ENCODE peak calls at places on chromosomes 1 and 21, in eight cellular contexts. O, W, E, Q, D, Y, I and C are unnamed samples.

GRCh38 chr1:36859926-36860325 is 174.4 kb downstream of the GRIK3 start:
- DNase-seq in Q (no peak), Y (no peak), I (no peak), D (no peak), O (no peak), W (no peak), E (no peak), C (no peak)

GRCh38 chr1:26351591-26352337 is 2.2 kb downstream of the CRYBG2 start:
- DNase-seq in I (peak; percentile 65), Y (peak; percentile 79), W (peak; percentile 96), D (no peak), E (no peak), Q (peak; percentile 53), O (peak; percentile 71), C (peak; percentile 83)

GRCh38 chr1:9166289-9167235 is 37.7 kb upstream of the GPR157 start:
- DNase-seq in O (peak; percentile 88), Y (no peak), Q (peak; percentile 74), D (no peak), I (peak; percentile 89), W (no peak), E (no peak), C (no peak)

GRCh38 chr21:42654179-42654912 is 925 bp downstream of the PDE9A start:
- DNase-seq in E (peak; percentile 57), O (no peak), W (peak; percentile 26), I (no peak), D (peak; percentile 70), Q (no peak), Y (no peak), C (no peak)

GRCh38 chr1:18256318-18257235 is 149.0 kb downstream of the IGSF21 start:
- DNase-seq in I (no peak), Q (peak; percentile 7), D (peak; percentile 56), E (peak; percentile 62), O (peak; percentile 2), Y (peak; percentile 66), W (peak; percentile 3), C (no peak)

GRCh38 chr21:30042443-30042842 is 102.6 kb upstream of the GRIK1 start:
- DNase-seq in Q (no peak), W (no peak), O (no peak), E (no peak), Y (no peak), D (no peak), I (no peak), C (no peak)

GRCh38 chr1:87915771-87916170 is 587.1 kb downstream of the LMO4 start:
- DNase-seq in W (peak; percentile 6), I (peak; percentile 35), E (no peak), O (no peak), Q (peak; percentile 66), Y (no peak), D (no peak), C (no peak)

GRCh38 chr21:38202811-38203210 is 54.0 kb upstream of the KCNJ15 start:
- DNase-seq in Y (no peak), Q (no peak), O (no peak), W (no peak), E (no peak), D (no peak), I (no peak), C (no peak)

GRCh38 chr1:12083766-12084165 is 20.7 kb downstream of the TNFRSF8 start:
- DNase-seq in O (peak; percentile 88), I (peak; percentile 87), D (no peak), E (no peak), W (no peak), Y (no peak), Q (peak; percentile 85), C (peak; percentile 39)

GRCh38 chr1:45205000-45205909 is 1.1 kb downstream of the ZSWIM5 start:
- DNase-seq in Y (peak; percentile 18), D (no peak), I (peak; percentile 34), E (peak; percentile 69), O (peak; percentile 51), Q (no peak), W (no peak), C (no peak)

GRCh38 chr1:119632103-119632490 is 16.0 kb downstream of the ZNF697 start:
- DNase-seq in Q (no peak), Y (no peak), W (no peak), I (no peak), D (no peak), O (no peak), E (no peak), C (no peak)

GRCh38 chr1:245211035-245211749 is 56.4 kb downstream of the KIF26B start:
- DNase-seq in Y (no peak), W (no peak), Q (no peak), D (no peak), I (no peak), O (no peak), E (no peak), C (no peak)

GRCh38 chr21:39452207-39452964 is 616 bp downstream of the SH3BGR start:
- DNase-seq in D (no peak), Y (no peak), W (peak; percentile 14), Q (peak; percentile 48), E (no peak), O (peak; percentile 60), I (peak; percentile 83), C (peak; percentile 32)

GRCh38 chr21:44319407-44320065 is 19.7 kb downstream of the CFAP410 start:
- DNase-seq in O (no peak), E (no peak), D (no peak), Y (no peak), I (no peak), Q (no peak), W (no peak), C (no peak)

GRCh38 chr1:230197644-230198567 is 130.9 kb downstream of the GALNT2 start:
- DNase-seq in Y (no peak), O (no peak), E (peak; percentile 75), W (no peak), D (no peak), Q (no peak), I (no peak), C (no peak)

GRCh38 chr21:33760641-33761103 is 118.4 kb downstream of the ITSN1 start:
- DNase-seq in Q (peak; percentile 76), O (peak; percentile 79), D (no peak), Y (no peak), E (no peak), I (peak; percentile 86), W (no peak), C (peak; percentile 68)

GRCh38 chr1:99969260-99969728 is 502 bp upstream of the SLC35A3 start:
- DNase-seq in Y (peak; percentile 10), Q (no peak), I (no peak), W (no peak), E (no peak), O (no peak), D (no peak), C (no peak)

GRCh38 chr1:38050397-38051141 is 4.0 kb upstream of the POU3F1 start:
- DNase-seq in D (no peak), Y (no peak), Q (no peak), I (peak; percentile 23), W (no peak), E (no peak), O (no peak), C (no peak)

GRCh38 chr1:52571783-52572182 is 18.9 kb upstream of the TUT4 start:
- DNase-seq in O (peak; percentile 10), E (no peak), Q (peak; percentile 66), Y (no peak), W (no peak), D (no peak), I (peak; percentile 11), C (no peak)

GRCh38 chr21:45977396-45977795 is 4.2 kb upstream of the COL6A1 start:
- DNase-seq in Q (no peak), E (peak; percentile 37), I (no peak), W (no peak), D (no peak), O (no peak), Y (no peak), C (no peak)
- TF ChIP-seq CTCF in Q (no peak), E (no peak), I (no peak), W (no peak), D (no peak), O (no peak), Y (no peak), C (no peak)

GRCh38 chr1:181064702-181065101 is 23.8 kb upstream of the IER5 start:
- DNase-seq in Y (no peak), W (no peak), E (no peak), D (no peak), I (no peak), O (no peak), Q (no peak), C (no peak)

GRCh38 chr1:181061891-181062777 is 26.4 kb upstream of the IER5 start:
- DNase-seq in Q (no peak), I (no peak), D (peak; percentile 77), E (peak; percentile 39), O (no peak), W (no peak), Y (no peak), C (no peak)

GRCh38 chr1:181061487-181061886 is 27.0 kb upstream of the IER5 start:
- DNase-seq in D (no peak), O (no peak), W (no peak), E (no peak), Q (no peak), I (no peak), Y (no peak), C (no peak)

GRCh38 chr1:181062800-181063428 is 25.6 kb upstream of the IER5 start:
- DNase-seq in D (peak; percentile 57), Y (no peak), W (no peak), Q (peak; percentile 38), E (no peak), O (no peak), I (peak; percentile 66), C (peak; percentile 59)

GRCh38 chr1:181064030-181064594 is 24.4 kb upstream of the IER5 start:
- DNase-seq in W (no peak), E (no peak), D (no peak), O (no peak), Q (no peak), Y (no peak), I (no peak), C (no peak)
- TF ChIP-seq CTCF in W (no peak), E (no peak), D (no peak), O (no peak), Q (no peak), Y (no peak), I (no peak), C (no peak)

GRCh38 chr21:37119421-37120218 is 46.6 kb downstream of the TTC3 start:
- DNase-seq in E (no peak), W (no peak), Q (no peak), Y (no peak), O (peak; percentile 25), I (no peak), D (no peak), C (no peak)
- TF ChIP-seq CTCF in E (no peak), W (no peak), Q (no peak), Y (no peak), O (no peak), I (no peak), D (no peak), C (no peak)

GRCh38 chr1:67493148-67493547 is 62.9 kb upstream of the SERBP1 start:
- DNase-seq in I (no peak), D (no peak), W (no peak), O (no peak), Q (no peak), E (no peak), Y (no peak), C (no peak)

GRCh38 chr1:67484492-67484891 is 54.3 kb upstream of the SERBP1 start:
- DNase-seq in D (no peak), W (no peak), Y (no peak), Q (peak; percentile 23), I (no peak), E (no peak), O (no peak), C (no peak)

GRCh38 chr1:67485046-67485811 is 55.0 kb upstream of the SERBP1 start:
- DNase-seq in O (peak; percentile 36), W (no peak), I (no peak), Y (no peak), E (no peak), Q (no peak), D (no peak), C (peak; percentile 9)

GRCh38 chr1:67491280-67491679 is 61.1 kb upstream of the SERBP1 start:
- DNase-seq in I (no peak), O (no peak), Q (no peak), W (no peak), D (no peak), E (no peak), Y (no peak), C (no peak)

GRCh38 chr1:67489643-67490042 is 59.4 kb upstream of the SERBP1 start:
- DNase-seq in Q (peak; percentile 16), W (peak; percentile 19), O (peak; percentile 36), Y (peak; percentile 53), I (peak; percentile 15), D (peak; percentile 54), E (no peak), C (no peak)
- TF ChIP-seq CTCF in Q (peak; percentile 12), W (peak; percentile 54), O (peak; percentile 26), Y (no peak), I (peak; percentile 21), D (peak; percentile 40), E (no peak), C (peak; percentile 35)